ENCODE peak calls at places on chromosomes 5 and 9, in nine cellular contexts. N, O, A, L, X, S, C, I and Q are unnamed samples.

GRCh38 chr9:131799177-131799823 is 59.4 kb upstream of the RAPGEF1 start:
- DNase-seq in X (peak; percentile 16), I (peak; percentile 32), S (peak; percentile 36), C (peak; percentile 32), O (peak; percentile 17), N (no peak), L (no peak), A (peak; percentile 23), Q (peak; percentile 30)

GRCh38 chr5:57761513-57761912 is 278.9 kb upstream of the ACTBL2 start:
- DNase-seq in C (no peak), I (no peak), X (no peak), L (no peak), O (no peak), A (no peak), N (no peak), S (no peak), Q (no peak)

GRCh38 chr5:132850066-132850465 is 16.2 kb downstream of the GDF9 start:
- DNase-seq in S (no peak), X (no peak), O (no peak), C (peak; percentile 55), I (no peak), N (no peak), L (no peak), A (no peak), Q (no peak)

GRCh38 chr9:6833518-6834192 is 75.9 kb downstream of the KDM4C start:
- DNase-seq in C (peak; percentile 34), A (no peak), N (no peak), X (peak; percentile 32), L (no peak), O (peak; percentile 7), S (no peak), I (no peak), Q (no peak)

GRCh38 chr9:95003694-95004451 is 277.4 kb downstream of the AOPEP start:
- DNase-seq in S (no peak), O (no peak), I (peak; percentile 3), X (peak; percentile 76), N (peak; percentile 51), C (peak; percentile 69), A (no peak), L (peak; percentile 90), Q (no peak)

GRCh38 chr5:68406767-68407232 is 191.2 kb downstream of the PIK3R1 start:
- DNase-seq in L (no peak), N (no peak), S (no peak), I (no peak), X (no peak), A (no peak), O (peak; percentile 21), C (no peak), Q (no peak)

GRCh38 chr9:89400398-89401116 is 82.3 kb downstream of the SECISBP2 start:
- DNase-seq in O (peak; percentile 96), X (no peak), N (no peak), C (no peak), I (no peak), L (no peak), S (peak; percentile 59), A (no peak), Q (no peak)

GRCh38 chr5:125045647-125046046 is 299.2 kb upstream of the ZNF608 start:
- DNase-seq in N (no peak), S (no peak), X (no peak), C (no peak), I (no peak), A (no peak), L (no peak), O (no peak), Q (no peak)

GRCh38 chr5:19902316-19902934 is 85.6 kb downstream of the CDH18 start:
- DNase-seq in I (no peak), S (no peak), A (no peak), O (no peak), L (no peak), N (no peak), C (peak; percentile 19), X (no peak), Q (no peak)

GRCh38 chr5:114471529-114471928 is 109.7 kb downstream of the KCNN2 start:
- DNase-seq in X (no peak), S (no peak), N (no peak), L (no peak), I (no peak), A (no peak), C (no peak), O (no peak), Q (no peak)

GRCh38 chr5:110055301-110055700 is 365.6 kb downstream of the MAN2A1 start:
- DNase-seq in X (peak; percentile 60), S (peak; percentile 48), N (no peak), L (no peak), O (peak; percentile 31), A (no peak), C (peak; percentile 75), I (no peak), Q (no peak)

GRCh38 chr5:142017832-142018427 is 5.1 kb upstream of the GNPDA1 start:
- DNase-seq in L (no peak), C (peak; percentile 92), N (no peak), O (peak; percentile 73), S (no peak), A (no peak), X (peak; percentile 71), I (no peak), Q (no peak)

GRCh38 chr5:32707394-32707997 is 3.6 kb upstream of the NPR3 start:
- DNase-seq in S (no peak), L (no peak), I (no peak), O (peak; percentile 34), A (no peak), X (peak; percentile 60), C (peak; percentile 34), N (no peak), Q (no peak)

GRCh38 chr5:117463836-117464235 is 889.2 kb upstream of the SEMA6A start:
- DNase-seq in A (no peak), L (no peak), X (no peak), N (no peak), C (no peak), I (no peak), O (no peak), S (no peak), Q (no peak)